ENCODE peak calls at places on chromosomes 1 and 21, in six cellular contexts. V is K562, O is H1, C is GM12878, S is SK-N-SH, P is HepG2. T is an unnamed sample.

GRCh38 chr21:46552274-46552673 is 52.6 kb downstream of the S100B start:
- DNase-seq in O (no peak), S (no peak), V (no peak), P (no peak), C (no peak), T (no peak)

GRCh38 chr1:38026592-38027200 is 14.2 kb downstream of the UTP11 start:
- DNase-seq in S (no peak), P (no peak), O (no peak), V (peak; percentile 65), C (no peak), T (peak; percentile 56)

GRCh38 chr1:9628541-9629444 is 22.7 kb upstream of the PIK3CD start:
- DNase-seq in P (no peak), C (peak; percentile 72), S (no peak), O (peak; percentile 45), V (no peak), T (no peak)

GRCh38 chr1:10834770-10835412 is 38.4 kb upstream of the CASZ1 start:
- DNase-seq in S (no peak), C (no peak), V (no peak), O (no peak), P (no peak), T (no peak)

GRCh38 chr1:53409233-53409632 is 50.0 kb upstream of the DMRTB1 start:
- DNase-seq in C (no peak), S (no peak), V (no peak), O (no peak), P (no peak), T (no peak)

GRCh38 chr1:64323882-64324281 is 120.5 kb downstream of the UBE2U start:
- DNase-seq in O (no peak), C (no peak), P (no peak), S (no peak), V (no peak), T (no peak)

GRCh38 chr1:94705755-94706154 is 114.4 kb upstream of the SLC44A3 start:
- DNase-seq in O (no peak), P (no peak), C (no peak), V (no peak), S (no peak), T (no peak)

GRCh38 chr1:20073247-20073646 is 3.3 kb downstream of the PLA2G5 start:
- DNase-seq in P (no peak), S (no peak), V (no peak), C (no peak), O (no peak), T (no peak)

GRCh38 chr1:183094376-183094775 is 71.2 kb downstream of the LAMC1 start:
- DNase-seq in C (no peak), P (no peak), O (no peak), V (no peak), S (no peak), T (no peak)

GRCh38 chr1:19644422-19644760 is 280 bp downstream of the NBL1 start:
- DNase-seq in S (peak; percentile 82), V (no peak), O (no peak), C (no peak), P (no peak), T (no peak)

GRCh38 chr21:41171210-41171609 is 3.2 kb downstream of the BACE2 start:
- DNase-seq in V (no peak), O (no peak), C (no peak), P (no peak), S (no peak), T (no peak)
- TF ChIP-seq CHD2 in V (no peak), O (no peak), C (no peak), P (no peak), S (no peak), T (no peak)

GRCh38 chr1:30915491-30916230 is 7.1 kb upstream of the SDC3 start:
- DNase-seq in V (no peak), C (no peak), O (no peak), S (no peak), P (no peak), T (no peak)

GRCh38 chr1:30914931-30915330 is 6.4 kb upstream of the SDC3 start:
- DNase-seq in P (no peak), O (no peak), V (no peak), S (no peak), C (no peak), T (no peak)

GRCh38 chr1:30912913-30913652 is 4.5 kb upstream of the SDC3 start:
- DNase-seq in S (peak; percentile 52), O (no peak), P (no peak), V (no peak), C (no peak), T (no peak)

GRCh38 chr1:30916296-30916695 is 7.7 kb upstream of the SDC3 start:
- DNase-seq in P (no peak), C (no peak), S (no peak), O (no peak), V (no peak), T (no peak)

GRCh38 chr1:30914587-30914922 is 6.0 kb upstream of the SDC3 start:
- DNase-seq in O (no peak), S (no peak), C (no peak), V (no peak), P (no peak), T (no peak)
- TF ChIP-seq CHD2 in O (no peak), S (no peak), C (no peak), V (no peak), P (no peak), T (no peak)

GRCh38 chr21:42747267-42747701 is 93.9 kb downstream of the PDE9A start:
- DNase-seq in S (no peak), P (no peak), C (no peak), O (no peak), V (no peak), T (no peak)
- TF ChIP-seq CHD2 in S (no peak), P (no peak), C (no peak), O (no peak), V (no peak), T (no peak)

GRCh38 chr1:36381405-36381804 is 4.3 kb downstream of the STK40 start:
- DNase-seq in O (no peak), V (no peak), P (no peak), S (no peak), C (no peak), T (no peak)

GRCh38 chr1:36382231-36382630 is 3.5 kb downstream of the STK40 start:
- DNase-seq in S (no peak), O (no peak), C (no peak), P (no peak), V (no peak), T (no peak)

GRCh38 chr1:36377776-36378175 is 7.9 kb downstream of the STK40 start:
- DNase-seq in V (no peak), C (no peak), P (no peak), O (no peak), S (no peak), T (no peak)

GRCh38 chr1:36380782-36381181 is 4.9 kb downstream of the STK40 start:
- DNase-seq in O (no peak), S (no peak), V (no peak), C (no peak), P (no peak), T (no peak)

GRCh38 chr1:36380003-36380631 is 5.6 kb downstream of the STK40 start:
- DNase-seq in C (no peak), V (no peak), S (peak; percentile 43), P (peak; percentile 65), O (no peak), T (no peak)
- TF ChIP-seq CHD2 in C (no peak), V (no peak), S (no peak), P (no peak), O (no peak), T (no peak)

GRCh38 chr1:88946845-88947244 is 45.6 kb downstream of the KYAT3 start:
- DNase-seq in S (no peak), O (no peak), P (no peak), C (no peak), V (peak; percentile 27), T (no peak)

DNA sequence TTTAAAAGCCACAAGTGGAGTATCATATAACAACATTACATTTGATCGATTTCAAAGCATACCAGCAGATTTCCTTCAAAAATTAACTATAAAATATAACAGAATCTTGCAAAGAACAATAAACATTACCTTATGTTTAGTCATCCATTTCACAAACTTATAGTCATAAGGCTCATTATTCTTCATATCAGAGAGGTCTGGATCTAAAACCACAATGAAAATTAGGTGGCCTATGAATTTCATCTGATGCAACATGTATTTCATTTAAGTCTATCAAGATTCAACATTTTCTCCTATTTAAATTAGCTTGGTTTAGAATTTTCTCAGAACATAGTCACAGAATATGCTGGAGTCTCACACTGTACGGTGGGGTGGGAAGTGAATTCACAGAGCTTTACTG is 49.2 kb downstream of the KYAT3 start:
- DNase-seq in S (no peak), V (no peak), P (no peak), O (no peak), C (no peak), T (no peak)
- TF ChIP-seq CHD2 in S (no peak), V (no peak), P (no peak), O (no peak), C (no peak), T (no peak)

GRCh38 chr1:151502859-151503509 is 8.2 kb upstream of the CGN start:
- DNase-seq in C (no peak), V (no peak), O (no peak), S (no peak), P (no peak), T (no peak)
- TF ChIP-seq CHD2 in C (no peak), V (no peak), O (no peak), S (no peak), P (no peak), T (no peak)

GRCh38 chr1:111503585-111504060 is at the start of the genes ADORA3 and TMIGD3:
- DNase-seq in C (no peak), V (peak; percentile 32), S (no peak), O (peak; percentile 23), P (no peak), T (no peak)
- TF ChIP-seq CHD2 in C (no peak), V (no peak), S (no peak), O (no peak), P (no peak), T (no peak)

GRCh38 chr1:172935062-172935592 is 115.6 kb downstream of the TNFSF18 start:
- DNase-seq in O (no peak), P (no peak), S (no peak), V (no peak), C (no peak), T (no peak)
- TF ChIP-seq CHD2 in O (no peak), P (no peak), S (no peak), V (no peak), C (no peak), T (no peak)

GRCh38 chr1:119537979-119538378 is 31.0 kb downstream of the HSD3B1 start:
- DNase-seq in V (no peak), P (no peak), O (no peak), C (no peak), S (no peak), T (no peak)
- TF ChIP-seq CHD2 in V (no peak), P (no peak), O (no peak), C (no peak), S (no peak), T (no peak)

DNA sequence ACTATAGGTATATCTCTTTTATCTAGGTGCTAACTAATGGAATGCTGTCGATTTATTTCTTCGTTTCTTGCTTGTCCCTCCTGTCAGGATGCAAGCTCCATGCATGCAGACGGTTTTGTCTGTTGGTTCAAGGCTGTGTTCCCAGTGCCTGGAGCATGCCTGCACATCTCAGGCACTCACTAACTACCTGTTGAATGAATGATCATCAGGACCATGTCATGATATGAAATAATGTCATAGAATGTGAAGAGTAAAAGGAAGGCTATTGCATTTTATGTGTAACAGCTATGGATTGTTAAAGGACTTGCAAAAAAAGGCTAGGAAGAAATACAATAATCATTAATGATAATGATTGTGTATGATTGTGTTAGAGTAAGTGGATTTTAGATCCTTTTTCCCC is 4.2 kb downstream of the GPR25 start:
- DNase-seq in V (no peak), S (no peak), P (no peak), O (no peak), C (no peak), T (no peak)
- TF ChIP-seq CHD2 in V (no peak), S (no peak), P (no peak), O (no peak), C (no peak), T (no peak)

T was measured in A549.